ENCODE peak calls at places on chromosome 1, in six cellular contexts. One of them, this sample, is unnamed.

GRCh38 chr1:109112056-109112651 is 1.8 kb upstream of the ELAPOR1 start:
- DNase-seq in fibroblast of the aortic adventitia: peak; percentile 50
- DNase-seq in astrocyte of the spinal cord: peak; percentile 21
- DNase-seq in PC-9: peak; percentile 53
- DNase-seq in HT1080: peak; percentile 36
- DNase-seq in activated T-helper 1 cell treated with Interleukin-2 at 50 U/mL for 16 hours: no peak
- DNase-seq in this sample: peak; percentile 53

GRCh38 chr1:206866062-206866461 is 639 bp downstream of the IL20 start:
- DNase-seq in fibroblast of the aortic adventitia: peak; percentile 20
- DNase-seq in astrocyte of the spinal cord: peak; percentile 17
- DNase-seq in PC-9: no peak
- DNase-seq in HT1080: no peak
- DNase-seq in activated T-helper 1 cell treated with Interleukin-2 at 50 U/mL for 16 hours: no peak
- DNase-seq in this sample: no peak

GRCh38 chr1:206005234-206005633 is 2.0 kb upstream of the RAB7B start:
- DNase-seq in fibroblast of the aortic adventitia: no peak
- DNase-seq in astrocyte of the spinal cord: no peak
- DNase-seq in PC-9: no peak
- DNase-seq in HT1080: no peak
- DNase-seq in activated T-helper 1 cell treated with Interleukin-2 at 50 U/mL for 16 hours: no peak
- DNase-seq in this sample: no peak

GRCh38 chr1:153985984-153986761 is at the start of gene RAB13:
- DNase-seq in fibroblast of the aortic adventitia: peak; percentile 85
- DNase-seq in astrocyte of the spinal cord: peak; percentile 85
- DNase-seq in PC-9: peak; percentile 66
- DNase-seq in HT1080: peak; percentile 74
- DNase-seq in activated T-helper 1 cell treated with Interleukin-2 at 50 U/mL for 16 hours: no peak
- DNase-seq in this sample: peak; percentile 94

GRCh38 chr1:55375617-55376258 is 160.6 kb upstream of the USP24 start:
- DNase-seq in fibroblast of the aortic adventitia: peak; percentile 79
- DNase-seq in astrocyte of the spinal cord: peak; percentile 46
- DNase-seq in PC-9: no peak
- DNase-seq in HT1080: no peak
- DNase-seq in activated T-helper 1 cell treated with Interleukin-2 at 50 U/mL for 16 hours: no peak
- DNase-seq in this sample: peak; percentile 42

GRCh38 chr1:4960336-4960735 is 305.9 kb downstream of the AJAP1 start:
- DNase-seq in fibroblast of the aortic adventitia: no peak
- DNase-seq in astrocyte of the spinal cord: no peak
- DNase-seq in PC-9: no peak
- DNase-seq in HT1080: no peak
- DNase-seq in activated T-helper 1 cell treated with Interleukin-2 at 50 U/mL for 16 hours: no peak
- DNase-seq in this sample: no peak

GRCh38 chr1:82366694-82367093 is 566.0 kb downstream of the ADGRL2 start:
- DNase-seq in fibroblast of the aortic adventitia: no peak
- DNase-seq in astrocyte of the spinal cord: no peak
- DNase-seq in PC-9: no peak
- DNase-seq in HT1080: peak; percentile 24
- DNase-seq in activated T-helper 1 cell treated with Interleukin-2 at 50 U/mL for 16 hours: no peak
- DNase-seq in this sample: no peak

GRCh38 chr1:48644950-48645605 is 131.6 kb downstream of the BEND5 start:
- DNase-seq in fibroblast of the aortic adventitia: no peak
- DNase-seq in astrocyte of the spinal cord: no peak
- DNase-seq in PC-9: no peak
- DNase-seq in HT1080: no peak
- DNase-seq in activated T-helper 1 cell treated with Interleukin-2 at 50 U/mL for 16 hours: no peak
- DNase-seq in this sample: no peak

GRCh38 chr1:183159960-183160359 is 26.1 kb upstream of the LAMC2 start:
- DNase-seq in fibroblast of the aortic adventitia: no peak
- DNase-seq in astrocyte of the spinal cord: peak; percentile 30
- DNase-seq in PC-9: peak; percentile 99
- DNase-seq in HT1080: peak; percentile 82
- DNase-seq in activated T-helper 1 cell treated with Interleukin-2 at 50 U/mL for 16 hours: no peak
- DNase-seq in this sample: no peak

GRCh38 chr1:84998642-84999280 is 1.8 kb upstream of the MCOLN2 start:
- DNase-seq in fibroblast of the aortic adventitia: no peak
- DNase-seq in astrocyte of the spinal cord: peak; percentile 49
- DNase-seq in PC-9: no peak
- DNase-seq in HT1080: peak; percentile 13
- DNase-seq in activated T-helper 1 cell treated with Interleukin-2 at 50 U/mL for 16 hours: peak; percentile 25
- DNase-seq in this sample: no peak

GRCh38 chr1:9161963-9162362 is 33.1 kb upstream of the GPR157 start:
- DNase-seq in fibroblast of the aortic adventitia: no peak
- DNase-seq in astrocyte of the spinal cord: no peak
- DNase-seq in PC-9: peak; percentile 53
- DNase-seq in HT1080: no peak
- DNase-seq in activated T-helper 1 cell treated with Interleukin-2 at 50 U/mL for 16 hours: no peak
- DNase-seq in this sample: no peak

GRCh38 chr1:192513697-192514096 is 61.9 kb upstream of the RGS1 start:
- DNase-seq in fibroblast of the aortic adventitia: no peak
- DNase-seq in astrocyte of the spinal cord: no peak
- DNase-seq in PC-9: no peak
- DNase-seq in HT1080: no peak
- DNase-seq in activated T-helper 1 cell treated with Interleukin-2 at 50 U/mL for 16 hours: no peak
- DNase-seq in this sample: no peak

GRCh38 chr1:241531195-241532172 is 694 bp upstream of the KMO start:
- DNase-seq in fibroblast of the aortic adventitia: peak; percentile 83
- DNase-seq in astrocyte of the spinal cord: peak; percentile 86
- DNase-seq in PC-9: peak; percentile 76
- DNase-seq in HT1080: peak; percentile 77
- DNase-seq in activated T-helper 1 cell treated with Interleukin-2 at 50 U/mL for 16 hours: no peak
- DNase-seq in this sample: peak; percentile 88